ENCODE peak calls at places on chromosomes 11 and 22, in six cellular contexts. G, S, H, R, X and F are unnamed samples.

GRCh38 chr22:37496651-37497599 is 10.7 kb upstream of the MFNG start:
- DNase-seq in G (no peak), S (peak), H (peak), R (peak), X (no peak), F (no peak)

GRCh38 chr11:119751281-119752060 is 22.5 kb upstream of the NECTIN1 start:
- DNase-seq in G (no peak), S (no peak), H (no peak), R (no peak), X (peak), F (peak)

GRCh38 chr22:44758354-44758969 is 6.1 kb downstream of the ARHGAP8 start:
- DNase-seq in G (no peak), S (peak), H (peak), R (peak), X (no peak), F (no peak)

GRCh38 chr11:70145025-70145529 is 58.0 kb upstream of the FADD start:
- DNase-seq in G (no peak), S (no peak), H (no peak), R (no peak), X (no peak), F (no peak)

GRCh38 chr11:41497974-41498373 is 38.5 kb upstream of the LRRC4C start:
- DNase-seq in G (no peak), S (no peak), H (no peak), R (no peak), X (no peak), F (no peak)

GRCh38 chr11:32594272-32594671 is 10.6 kb downstream of the EIF3M start:
- DNase-seq in G (no peak), S (no peak), H (no peak), R (no peak), X (peak), F (no peak)

GRCh38 chr11:17651061-17651460 is 68.3 kb upstream of the MYOD1 start:
- DNase-seq in G (no peak), S (no peak), H (no peak), R (no peak), X (no peak), F (no peak)

GRCh38 chr11:59545179-59546020 is 34.1 kb downstream of the OR4D9 start:
- DNase-seq in G (no peak), S (peak), H (peak), R (peak), X (no peak), F (no peak)

GRCh38 chr11:61477734-61478148 is 30.8 kb upstream of the LRRC10B start:
- DNase-seq in G (peak), S (no peak), H (peak), R (no peak), X (peak), F (peak)

GRCh38 chr11:62593434-62594044 is 2.2 kb upstream of the TUT1 start:
- DNase-seq in G (peak), S (no peak), H (peak), R (peak), X (peak), F (no peak)

GRCh38 chr22:33002035-33002434 is 56.1 kb downstream of the SYN3 start:
- DNase-seq in G (no peak), S (no peak), H (no peak), R (no peak), X (no peak), F (no peak)

GRCh38 chr11:124867700-124868099 is 2.5 kb downstream of the ROBO3 start:
- DNase-seq in G (no peak), S (no peak), H (peak), R (no peak), X (no peak), F (peak)

GRCh38 chr11:67484847-67485311 is 2.1 kb downstream of the AIP start:
- DNase-seq in G (peak), S (no peak), H (no peak), R (no peak), X (peak), F (no peak)

GRCh38 chr11:30453705-30454104 is 130.8 kb downstream of the ARL14EP start:
- DNase-seq in G (no peak), S (no peak), H (no peak), R (no peak), X (no peak), F (no peak)

GRCh38 chr11:131662310-131662709 is 291.9 kb downstream of the NTM start:
- DNase-seq in G (no peak), S (no peak), H (no peak), R (peak), X (no peak), F (no peak)

GRCh38 chr11:131910491-131911387 is 540.3 kb downstream of the NTM start:
- DNase-seq in G (no peak), S (no peak), H (peak), R (no peak), X (no peak), F (no peak)

GRCh38 chr11:131889146-131889577 is 518.7 kb downstream of the NTM start:
- DNase-seq in G (no peak), S (peak), H (peak), R (no peak), X (peak), F (no peak)

GRCh38 chr22:35212020-35212419 is 45.3 kb upstream of the HMGXB4 start:
- DNase-seq in G (no peak), S (no peak), H (peak), R (no peak), X (no peak), F (no peak)

GRCh38 chr22:43722444-43722843 is 89.7 kb downstream of the EFCAB6 start:
- DNase-seq in G (no peak), S (no peak), H (no peak), R (no peak), X (no peak), F (no peak)

GRCh38 chr22:22955866-22956535 is 68.4 kb downstream of the IGLL5 start:
- DNase-seq in G (peak), S (peak), H (peak), R (peak), X (no peak), F (no peak)

GRCh38 chr11:63672934-63673539 is 1.9 kb upstream of the ATL3 start:
- DNase-seq in G (no peak), S (no peak), H (no peak), R (no peak), X (no peak), F (no peak)

GRCh38 chr11:133163463-133164419 is 368.6 kb downstream of the OPCML start:
- DNase-seq in G (no peak), S (no peak), H (peak), R (peak), X (no peak), F (peak)

GRCh38 chr22:24402460-24403192 is 24.8 kb upstream of the ADORA2A start:
- DNase-seq in G (no peak), S (peak), H (peak), R (peak), X (no peak), F (no peak)

GRCh38 chr11:64703048-64703447 is 19.9 kb downstream of the NRXN2 start:
- DNase-seq in G (no peak), S (no peak), H (no peak), R (no peak), X (no peak), F (no peak)

GRCh38 chr11:23923357-23923756 is 573.5 kb upstream of the LUZP2 start:
- DNase-seq in G (no peak), S (no peak), H (no peak), R (peak), X (no peak), F (no peak)

GRCh38 chr11:108788565-108789199 is 123.8 kb downstream of the DDX10 start:
- DNase-seq in G (no peak), S (peak), H (peak), R (no peak), X (peak), F (no peak)

GRCh38 chr11:113201055-113201818 is 113.1 kb upstream of the TTC12 start:
- DNase-seq in G (no peak), S (no peak), H (no peak), R (no peak), X (no peak), F (no peak)

GRCh38 chr22:48855593-48856307 is 971.9 kb downstream of the BRD1 start:
- DNase-seq in G (no peak), S (no peak), H (no peak), R (no peak), X (no peak), F (no peak)

GRCh38 chr11:120331301-120331966 is 4.8 kb upstream of the ARHGEF12 start:
- DNase-seq in G (no peak), S (peak), H (peak), R (peak), X (no peak), F (no peak)

GRCh38 chr22:23062616-23063538 is 7.4 kb upstream of the GNAZ start:
- DNase-seq in G (no peak), S (no peak), H (no peak), R (no peak), X (no peak), F (no peak)

GRCh38 chr22:39785232-39785631 is 108.3 kb downstream of the ENTHD1 start:
- DNase-seq in G (no peak), S (no peak), H (no peak), R (no peak), X (no peak), F (no peak)